ENCODE peak calls at places on chromosomes 12 and 14, in nine cellular contexts. Z is transverse colon, X is stomach, K is tibial nerve, C is A549, U is HepG2, G is uterus, D is HCT116, I is adrenal gland. A is an unnamed sample. For H3K4me1, the result is how much of the 10 kb centered on the place peaks cover.

GRCh38 chr12:91203610-91204009 is 21.0 kb upstream of the DCN start:
- DNase-seq in Z (no peak), X (no peak), K (no peak), C (no peak), U (no peak), G (no peak), D (no peak), I (no peak), A (no peak)

GRCh38 chr14:29648045-29648444 is 279.6 kb downstream of the PRKD1 start:
- DNase-seq in Z (no peak), X (no peak), K (no peak), C (no peak), U (no peak), G (no peak), D (no peak), I (no peak), A (no peak)

GRCh38 chr14:101573289-101573688 is 12.0 kb downstream of the DIO3 start:
- DNase-seq in Z (no peak), X (no peak), K (no peak), C (no peak), U (no peak), G (no peak), D (no peak), I (no peak), A (no peak)

GRCh38 chr12:125461831-125462230 is 396.6 kb downstream of the AACS start:
- DNase-seq in Z (no peak), X (no peak), K (no peak), C (peak), U (no peak), G (no peak), D (no peak), I (no peak), A (no peak)

GRCh38 chr14:84465890-84466289 is 1064.1 kb upstream of the FLRT2 start:
- DNase-seq in Z (no peak), X (no peak), K (no peak), C (no peak), U (no peak), G (no peak), D (no peak), I (no peak), A (no peak)

GRCh38 chr12:3271639-3272038 is 194.5 kb downstream of the TSPAN9 start:
- DNase-seq in Z (no peak), X (no peak), K (no peak), C (no peak), U (no peak), G (no peak), D (no peak), I (no peak), A (no peak)

GRCh38 chr14:74596747-74597456 is 15.1 kb downstream of the LTBP2 start:
- DNase-seq in Z (no peak), X (no peak), K (no peak), C (no peak), U (no peak), G (peak), D (no peak), I (no peak), A (no peak)

GRCh38 chr12:130559806-130560205 is 156.3 kb downstream of the RIMBP2 start:
- DNase-seq in Z (peak), X (no peak), K (no peak), C (no peak), U (peak), G (no peak), D (no peak), I (no peak), A (no peak)

GRCh38 chr14:34361504-34362011 is 100.5 kb downstream of the SPTSSA start:
- DNase-seq in Z (no peak), X (no peak), K (no peak), C (no peak), U (no peak), G (peak), D (no peak), I (no peak), A (peak)

GRCh38 chr12:123231931-123232330 is 1.0 kb downstream of the MPHOSPH9 start:
- DNase-seq in Z (no peak), X (no peak), K (no peak), C (no peak), U (peak), G (no peak), D (no peak), I (no peak), A (no peak)

GRCh38 chr14:31510222-31510621 is 22.4 kb upstream of the GPR33 start:
- DNase-seq in Z (no peak), X (no peak), K (no peak), C (peak), U (peak), G (no peak), D (peak), I (no peak), A (no peak)

GRCh38 chr12:92074889-92075288 is 70.8 kb downstream of the BTG1 start:
- DNase-seq in Z (no peak), X (no peak), K (no peak), C (no peak), U (no peak), G (no peak), D (no peak), I (no peak), A (no peak)

GRCh38 chr12:99600388-99600787 is 47.2 kb upstream of the GARIN6 start:
- DNase-seq in Z (no peak), X (no peak), K (no peak), C (no peak), U (no peak), G (no peak), D (no peak), I (no peak), A (no peak)

GRCh38 chr14:33806905-33807304 is 144.0 kb downstream of the EGLN3 start:
- DNase-seq in Z (no peak), X (no peak), K (no peak), C (no peak), U (no peak), G (no peak), D (no peak), I (no peak), A (no peak)

GRCh38 chr12:51922762-51923505 is 15.6 kb downstream of the ACVRL1 start:
- DNase-seq in Z (peak), X (peak), K (no peak), C (peak), U (no peak), G (peak), D (no peak), I (no peak), A (no peak)

GRCh38 chr14:75301666-75302325 is 23.2 kb downstream of the FOS start:
- DNase-seq in Z (peak), X (no peak), K (no peak), C (peak), U (no peak), G (peak), D (no peak), I (no peak), A (no peak)

GRCh38 chr14:45150386-45150890 is 14.7 kb downstream of the FANCM start:
- DNase-seq in Z (no peak), X (no peak), K (no peak), C (no peak), U (no peak), G (no peak), D (no peak), I (no peak), A (no peak)

GRCh38 chr14:95518045-95518751 is 1.7 kb upstream of the SYNE3 start:
- DNase-seq in Z (no peak), X (no peak), K (no peak), C (no peak), U (no peak), G (no peak), D (no peak), I (no peak), A (no peak)
- H3K4me1 ChIP-seq in Z (half or more), X (half or more), K (half or more), C (under half), U (half or more), G (under half), D (under half), I (under half), A (half or more)

GRCh38 chr12:19480459-19480858 is 41.2 kb downstream of the AEBP2 start:
- DNase-seq in Z (no peak), X (no peak), K (no peak), C (no peak), U (no peak), G (no peak), D (no peak), I (no peak), A (no peak)

GRCh38 chr12:19484738-19485137 is 45.4 kb downstream of the AEBP2 start:
- DNase-seq in Z (no peak), X (no peak), K (no peak), C (no peak), U (no peak), G (no peak), D (no peak), I (no peak), A (no peak)

GRCh38 chr12:19482036-19482435 is 42.7 kb downstream of the AEBP2 start:
- DNase-seq in Z (no peak), X (no peak), K (no peak), C (no peak), U (no peak), G (no peak), D (no peak), I (no peak), A (no peak)

GRCh38 chr12:19483727-19484126 is 44.4 kb downstream of the AEBP2 start:
- DNase-seq in Z (no peak), X (no peak), K (no peak), C (no peak), U (no peak), G (no peak), D (no peak), I (no peak), A (no peak)

DNA sequence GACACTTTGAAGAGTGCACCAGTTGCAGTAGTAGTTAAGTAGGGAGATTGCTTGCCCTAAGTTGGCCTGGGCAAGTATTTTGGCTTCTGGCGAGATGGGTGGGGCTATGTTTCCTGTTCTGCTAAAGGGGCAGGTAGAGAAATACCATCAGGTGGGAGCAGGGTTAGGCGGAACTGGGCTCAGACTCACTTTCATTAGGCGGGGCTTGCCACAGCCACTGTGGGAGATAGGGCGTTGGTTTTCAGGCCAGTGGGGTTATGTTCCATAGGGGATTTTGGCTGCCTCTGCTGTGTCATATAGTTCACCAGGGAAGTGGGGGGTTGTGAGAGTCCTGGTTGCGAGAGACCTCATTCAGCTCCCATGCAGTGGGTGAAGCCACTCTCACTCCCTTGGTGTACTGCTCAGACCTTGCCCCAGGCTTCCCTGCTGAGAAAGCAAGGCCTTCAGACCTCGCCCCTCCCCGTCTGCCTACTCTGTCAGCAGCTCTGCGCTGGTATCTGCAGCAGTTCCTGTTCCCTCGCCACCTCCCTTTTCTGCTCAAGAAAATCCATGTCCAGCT is 43.3 kb downstream of the AEBP2 start:
- DNase-seq in Z (no peak), X (no peak), K (no peak), C (no peak), U (no peak), G (no peak), D (no peak), I (peak), A (no peak)
- TF ChIP-seq POLR2A in Z (no peak), X (no peak), K (no peak), C (no peak), U (no peak), G (no peak), D (no peak), I (no peak), A (no peak)

DNA sequence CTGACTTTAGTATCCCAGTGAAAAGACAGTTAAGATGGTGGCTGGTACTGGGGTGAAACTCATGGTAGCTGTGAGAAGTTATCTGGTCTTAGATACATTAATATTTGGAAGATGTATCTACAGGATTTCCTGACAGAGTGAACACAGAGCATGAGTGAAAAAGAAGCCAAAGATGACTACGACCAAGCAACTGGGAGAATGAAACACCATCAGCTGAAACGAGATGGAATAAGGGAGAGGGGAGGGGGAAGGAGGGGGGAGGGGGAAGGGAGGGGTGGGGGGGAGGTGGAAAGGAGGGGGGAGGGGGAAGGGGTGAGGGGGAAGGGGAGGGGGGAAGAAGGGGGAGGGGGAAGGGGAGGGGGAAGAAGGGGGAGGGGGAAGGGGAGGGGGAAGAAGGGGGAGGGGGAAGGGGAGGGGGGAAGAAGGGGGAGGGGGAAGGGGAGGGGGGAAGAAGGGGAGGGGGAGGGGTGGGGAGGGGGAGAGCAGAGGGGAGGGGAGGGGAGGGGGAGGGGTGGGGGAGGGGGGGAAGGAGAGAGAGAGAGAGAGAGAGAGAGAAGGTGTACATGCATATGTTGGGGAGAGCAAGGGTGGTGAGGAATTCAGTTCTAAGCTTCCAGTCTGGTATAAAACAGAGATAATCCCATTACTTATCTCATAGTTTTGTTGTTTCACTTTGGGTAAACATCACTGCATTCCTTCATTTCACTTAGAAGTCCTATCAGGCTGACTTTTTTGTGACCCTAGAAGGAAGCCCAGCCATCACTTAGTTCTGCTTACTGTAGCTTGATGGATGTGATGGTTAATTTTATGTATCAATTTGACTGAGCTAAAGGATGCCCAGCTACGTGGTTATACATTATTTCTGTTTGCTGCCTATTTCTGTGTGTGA is 73.9 kb downstream of the SPPL3 start:
- DNase-seq in Z (no peak), X (no peak), K (no peak), C (peak), U (peak), G (no peak), D (no peak), I (no peak), A (no peak)
- H3K4me1 ChIP-seq in Z (half or more), X (half or more), K (half or more), C (under half), U (under half), G (under half), D (under half), I (under half), A (half or more)

DNA sequence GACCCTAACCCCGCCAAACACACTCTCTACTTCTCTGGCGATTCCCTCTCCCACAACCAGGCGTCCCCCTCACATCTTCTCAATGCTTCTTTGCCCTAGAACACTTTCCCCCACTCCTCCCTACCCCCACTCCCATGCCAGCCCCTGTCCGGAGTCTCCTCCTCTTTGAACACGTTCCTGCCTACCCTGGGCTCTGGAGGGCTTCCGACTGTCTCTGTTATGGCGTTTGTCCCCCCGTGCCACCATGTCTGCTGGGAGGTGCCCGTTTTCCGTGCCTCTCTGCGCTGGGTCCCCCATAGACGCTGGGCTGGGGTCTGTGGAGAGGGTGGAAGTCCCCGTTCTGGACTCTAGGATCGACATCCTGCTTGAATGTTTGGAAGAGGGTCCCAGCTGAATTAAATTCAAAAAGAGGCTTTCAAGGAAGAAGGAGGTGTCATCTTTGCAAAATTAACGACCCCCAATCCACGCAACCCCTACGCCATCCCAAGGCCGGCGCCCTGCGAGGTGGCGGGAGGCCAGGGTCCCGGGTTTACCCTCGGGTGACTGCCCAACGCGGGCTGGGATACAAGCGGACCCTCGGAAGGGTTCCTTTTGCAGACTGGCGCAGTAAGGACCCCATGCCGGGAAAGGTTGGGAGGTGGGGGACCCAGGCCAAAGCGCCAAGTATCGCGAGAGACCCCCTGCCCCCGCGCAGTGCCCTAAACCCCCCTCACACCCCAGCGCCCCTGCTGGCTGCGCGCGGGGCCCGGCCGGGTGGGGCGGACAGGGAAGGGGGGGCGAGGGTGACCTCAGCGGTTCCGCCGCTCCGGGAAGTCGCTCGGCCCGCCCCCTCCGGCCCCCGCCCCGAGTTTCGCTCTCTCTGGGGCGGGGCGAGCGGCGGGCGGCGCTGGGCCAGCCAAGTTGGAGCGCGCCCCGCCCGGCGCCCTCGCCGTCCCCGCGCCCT is 973 bp upstream of the ZBTB42 start:
- DNase-seq in Z (peak), X (peak), K (peak), C (no peak), U (peak), G (peak), D (no peak), I (peak), A (no peak)
- TF ChIP-seq POLR2A in Z (peak), X (no peak), K (no peak), C (no peak), U (no peak), G (peak), D (no peak), I (no peak), A (peak)

GRCh38 chr12:116159175-116159574 is 118.3 kb downstream of the MED13L start:
- DNase-seq in Z (no peak), X (no peak), K (no peak), C (no peak), U (peak), G (no peak), D (no peak), I (no peak), A (no peak)
- H3K4me1 ChIP-seq in Z (half or more), X (half or more), K (half or more), C (half or more), U (half or more), G (under half), D (under half), I (under half), A (half or more)